ENCODE peak calls at places on chromosome 13, in four cellular contexts. One of them, this sample, is unnamed.

GRCh38 chr13:99565478-99566124 is 64.3 kb downstream of the TM9SF2 start:
- DNase-seq in left ventricle myocardium inferior: no peak
- DNase-seq in colonic mucosa: no peak
- DNase-seq in right lobe of liver: no peak
- DNase-seq in this sample: no peak

GRCh38 chr13:101706651-101707050 is 254.2 kb downstream of the ITGBL1 start:
- DNase-seq in left ventricle myocardium inferior: no peak
- DNase-seq in colonic mucosa: no peak
- DNase-seq in right lobe of liver: peak; percentile 61
- DNase-seq in this sample: peak; percentile 99

GRCh38 chr13:22270881-22271280 is 600.0 kb downstream of the FGF9 start:
- DNase-seq in left ventricle myocardium inferior: no peak
- DNase-seq in colonic mucosa: no peak
- DNase-seq in right lobe of liver: no peak
- DNase-seq in this sample: no peak

GRCh38 chr13:74768521-74769090 is 634.4 kb upstream of the KLF12 start:
- DNase-seq in left ventricle myocardium inferior: no peak
- DNase-seq in colonic mucosa: no peak
- DNase-seq in right lobe of liver: no peak
- DNase-seq in this sample: no peak

GRCh38 chr13:21463424-21463823 is 4.3 kb upstream of the ZDHHC20 start:
- DNase-seq in left ventricle myocardium inferior: no peak
- DNase-seq in colonic mucosa: no peak
- DNase-seq in right lobe of liver: no peak
- DNase-seq in this sample: no peak

GRCh38 chr13:75217949-75218348 is 264.0 kb downstream of the TBC1D4 start:
- DNase-seq in left ventricle myocardium inferior: no peak
- DNase-seq in colonic mucosa: no peak
- DNase-seq in right lobe of liver: no peak
- DNase-seq in this sample: peak; percentile 95

GRCh38 chr13:87311165-87311564 is 360.0 kb upstream of the SLITRK5 start:
- DNase-seq in left ventricle myocardium inferior: no peak
- DNase-seq in colonic mucosa: no peak
- DNase-seq in right lobe of liver: no peak
- DNase-seq in this sample: no peak

GRCh38 chr13:44052843-44053607 is 173.3 kb downstream of the LACC1 start:
- DNase-seq in left ventricle myocardium inferior: peak; percentile 24
- DNase-seq in colonic mucosa: no peak
- DNase-seq in right lobe of liver: no peak
- DNase-seq in this sample: peak; percentile 62

GRCh38 chr13:79710376-79710775 is 229.4 kb downstream of the NDFIP2 start:
- DNase-seq in left ventricle myocardium inferior: no peak
- DNase-seq in colonic mucosa: no peak
- DNase-seq in right lobe of liver: no peak
- DNase-seq in this sample: peak; percentile 86

GRCh38 chr13:41416276-41416675 is 41.1 kb upstream of the RGCC start:
- DNase-seq in left ventricle myocardium inferior: no peak
- DNase-seq in colonic mucosa: no peak
- DNase-seq in right lobe of liver: no peak
- DNase-seq in this sample: peak; percentile 52

GRCh38 chr13:99471231-99472202 is 29.8 kb upstream of the TM9SF2 start:
- DNase-seq in left ventricle myocardium inferior: no peak
- DNase-seq in colonic mucosa: no peak
- DNase-seq in right lobe of liver: no peak
- DNase-seq in this sample: peak; percentile 32

GRCh38 chr13:48316826-48317510 is 13.4 kb downstream of the RB1 start:
- DNase-seq in left ventricle myocardium inferior: no peak
- DNase-seq in colonic mucosa: no peak
- DNase-seq in right lobe of liver: no peak
- DNase-seq in this sample: no peak

GRCh38 chr13:95182570-95183285 is 118.5 kb downstream of the ABCC4 start:
- DNase-seq in left ventricle myocardium inferior: no peak
- DNase-seq in colonic mucosa: no peak
- DNase-seq in right lobe of liver: no peak
- DNase-seq in this sample: no peak

GRCh38 chr13:46288570-46289259 is 77.0 kb downstream of the LRRC63 start:
- DNase-seq in left ventricle myocardium inferior: no peak
- DNase-seq in colonic mucosa: no peak
- DNase-seq in right lobe of liver: no peak
- DNase-seq in this sample: peak; percentile 52

GRCh38 chr13:102870677-102871415 is 25.0 kb downstream of the ERCC5 start:
- DNase-seq in left ventricle myocardium inferior: peak; percentile 37
- DNase-seq in colonic mucosa: peak; percentile 50
- DNase-seq in right lobe of liver: peak; percentile 55
- DNase-seq in this sample: peak; percentile 58

GRCh38 chr13:20230913-20231838 is 943 bp downstream of the GJB6 start:
- DNase-seq in left ventricle myocardium inferior: no peak
- DNase-seq in colonic mucosa: no peak
- DNase-seq in right lobe of liver: no peak
- DNase-seq in this sample: no peak

GRCh38 chr13:74046461-74046860 is 87.7 kb downstream of the KLF12 start:
- DNase-seq in left ventricle myocardium inferior: no peak
- DNase-seq in colonic mucosa: no peak
- DNase-seq in right lobe of liver: no peak
- DNase-seq in this sample: no peak

GRCh38 chr13:102212729-102213128 is 189.1 kb downstream of the FGF14 start:
- DNase-seq in left ventricle myocardium inferior: no peak
- DNase-seq in colonic mucosa: no peak
- DNase-seq in right lobe of liver: no peak
- DNase-seq in this sample: no peak

GRCh38 chr13:37811441-37811840 is 58.1 kb downstream of the TRPC4 start:
- DNase-seq in left ventricle myocardium inferior: no peak
- DNase-seq in colonic mucosa: no peak
- DNase-seq in right lobe of liver: no peak
- DNase-seq in this sample: peak; percentile 54

GRCh38 chr13:62643007-62643483 is 1227.4 kb upstream of the PCDH20 start:
- DNase-seq in left ventricle myocardium inferior: no peak
- DNase-seq in colonic mucosa: no peak
- DNase-seq in right lobe of liver: no peak
- DNase-seq in this sample: no peak

GRCh38 chr13:90713436-90714133 is 633.9 kb upstream of the MIR17HG start:
- DNase-seq in left ventricle myocardium inferior: no peak
- DNase-seq in colonic mucosa: no peak
- DNase-seq in right lobe of liver: no peak
- DNase-seq in this sample: no peak

GRCh38 chr13:73060251-73061160 is 1.7 kb downstream of the KLF5 start:
- DNase-seq in left ventricle myocardium inferior: no peak
- DNase-seq in colonic mucosa: peak; percentile 44
- DNase-seq in right lobe of liver: no peak
- DNase-seq in this sample: peak; percentile 79

GRCh38 chr13:109154146-109154545 is 524.7 kb downstream of the MYO16 start:
- DNase-seq in left ventricle myocardium inferior: no peak
- DNase-seq in colonic mucosa: no peak
- DNase-seq in right lobe of liver: no peak
- DNase-seq in this sample: no peak

GRCh38 chr13:48412881-48413351 is at the start of gene LPAR6:
- DNase-seq in left ventricle myocardium inferior: no peak
- DNase-seq in colonic mucosa: peak; percentile 42
- DNase-seq in right lobe of liver: no peak
- DNase-seq in this sample: peak; percentile 53

GRCh38 chr13:29746167-29746677 is 104.2 kb downstream of the UBL3 start:
- DNase-seq in left ventricle myocardium inferior: no peak
- DNase-seq in colonic mucosa: no peak
- DNase-seq in right lobe of liver: no peak
- DNase-seq in this sample: peak; percentile 25

GRCh38 chr13:48412100-48412556 is 785 bp downstream of the LPAR6 start:
- DNase-seq in left ventricle myocardium inferior: no peak
- DNase-seq in colonic mucosa: no peak
- DNase-seq in right lobe of liver: no peak
- DNase-seq in this sample: no peak

GRCh38 chr13:41365636-41366035 is 54.6 kb downstream of the NAA16 start:
- DNase-seq in left ventricle myocardium inferior: no peak
- DNase-seq in colonic mucosa: no peak
- DNase-seq in right lobe of liver: no peak
- DNase-seq in this sample: peak; percentile 19

GRCh38 chr13:40113644-40114304 is 458.3 kb downstream of the COG6 start:
- DNase-seq in left ventricle myocardium inferior: no peak
- DNase-seq in colonic mucosa: no peak
- DNase-seq in right lobe of liver: no peak
- DNase-seq in this sample: peak; percentile 40

GRCh38 chr13:74794147-74794546 is 659.9 kb upstream of the KLF12 start:
- DNase-seq in left ventricle myocardium inferior: no peak
- DNase-seq in colonic mucosa: no peak
- DNase-seq in right lobe of liver: no peak
- DNase-seq in this sample: no peak

GRCh38 chr13:40408602-40409001 is 257.8 kb downstream of the FOXO1 start:
- DNase-seq in left ventricle myocardium inferior: no peak
- DNase-seq in colonic mucosa: no peak
- DNase-seq in right lobe of liver: no peak
- DNase-seq in this sample: peak; percentile 8

GRCh38 chr13:47166341-47166740 is 269.5 kb upstream of the HTR2A start:
- DNase-seq in left ventricle myocardium inferior: no peak
- DNase-seq in colonic mucosa: no peak
- DNase-seq in right lobe of liver: no peak
- DNase-seq in this sample: no peak

GRCh38 chr13:99214232-99214631 is 13.6 kb downstream of the UBAC2 start:
- DNase-seq in left ventricle myocardium inferior: no peak
- DNase-seq in colonic mucosa: no peak
- DNase-seq in right lobe of liver: no peak
- DNase-seq in this sample: no peak

GRCh38 chr13:48006396-48006795 is 5.3 kb upstream of the SUCLA2 start:
- DNase-seq in left ventricle myocardium inferior: no peak
- DNase-seq in colonic mucosa: no peak
- DNase-seq in right lobe of liver: no peak
- DNase-seq in this sample: peak; percentile 28

GRCh38 chr13:26497991-26498423 is 59.5 kb upstream of the WASF3 start:
- DNase-seq in left ventricle myocardium inferior: no peak
- DNase-seq in colonic mucosa: no peak
- DNase-seq in right lobe of liver: no peak
- DNase-seq in this sample: peak; percentile 96

GRCh38 chr13:106100261-106100919 is 435.1 kb downstream of the EFNB2 start:
- DNase-seq in left ventricle myocardium inferior: no peak
- DNase-seq in colonic mucosa: peak; percentile 91
- DNase-seq in right lobe of liver: no peak
- DNase-seq in this sample: no peak

GRCh38 chr13:74090397-74090796 is 43.8 kb downstream of the KLF12 start:
- DNase-seq in left ventricle myocardium inferior: no peak
- DNase-seq in colonic mucosa: no peak
- DNase-seq in right lobe of liver: no peak
- DNase-seq in this sample: no peak

GRCh38 chr13:30997697-30998547 is 65.5 kb downstream of the TEX26 start:
- DNase-seq in left ventricle myocardium inferior: peak; percentile 47
- DNase-seq in colonic mucosa: no peak
- DNase-seq in right lobe of liver: no peak
- DNase-seq in this sample: no peak

GRCh38 chr13:100235311-100235901 is 146.5 kb downstream of the PCCA start:
- DNase-seq in left ventricle myocardium inferior: no peak
- DNase-seq in colonic mucosa: peak; percentile 55
- DNase-seq in right lobe of liver: no peak
- DNase-seq in this sample: peak; percentile 65

GRCh38 chr13:26377038-26377437 is 123.1 kb downstream of the CDK8 start:
- DNase-seq in left ventricle myocardium inferior: no peak
- DNase-seq in colonic mucosa: no peak
- DNase-seq in right lobe of liver: no peak
- DNase-seq in this sample: peak; percentile 34

GRCh38 chr13:110305949-110306339 is 1.0 kb downstream of the COL4A1 start:
- DNase-seq in left ventricle myocardium inferior: no peak
- DNase-seq in colonic mucosa: no peak
- DNase-seq in right lobe of liver: no peak
- DNase-seq in this sample: peak; percentile 40
- H3K4me3 ChIP-seq in left ventricle myocardium inferior: peak overlapping the region; percentile 83
- H3K4me3 ChIP-seq in colonic mucosa: peak overlapping the region; percentile 48
- H3K4me3 ChIP-seq in right lobe of liver: peak overlapping the region; percentile 51
- H3K4me3 ChIP-seq in this sample: peak overlapping the region; percentile 83

GRCh38 chr13:113243847-113244246 is 34.4 kb downstream of the CUL4A start:
- DNase-seq in left ventricle myocardium inferior: no peak
- DNase-seq in colonic mucosa: no peak
- DNase-seq in right lobe of liver: no peak
- DNase-seq in this sample: no peak

DNA sequence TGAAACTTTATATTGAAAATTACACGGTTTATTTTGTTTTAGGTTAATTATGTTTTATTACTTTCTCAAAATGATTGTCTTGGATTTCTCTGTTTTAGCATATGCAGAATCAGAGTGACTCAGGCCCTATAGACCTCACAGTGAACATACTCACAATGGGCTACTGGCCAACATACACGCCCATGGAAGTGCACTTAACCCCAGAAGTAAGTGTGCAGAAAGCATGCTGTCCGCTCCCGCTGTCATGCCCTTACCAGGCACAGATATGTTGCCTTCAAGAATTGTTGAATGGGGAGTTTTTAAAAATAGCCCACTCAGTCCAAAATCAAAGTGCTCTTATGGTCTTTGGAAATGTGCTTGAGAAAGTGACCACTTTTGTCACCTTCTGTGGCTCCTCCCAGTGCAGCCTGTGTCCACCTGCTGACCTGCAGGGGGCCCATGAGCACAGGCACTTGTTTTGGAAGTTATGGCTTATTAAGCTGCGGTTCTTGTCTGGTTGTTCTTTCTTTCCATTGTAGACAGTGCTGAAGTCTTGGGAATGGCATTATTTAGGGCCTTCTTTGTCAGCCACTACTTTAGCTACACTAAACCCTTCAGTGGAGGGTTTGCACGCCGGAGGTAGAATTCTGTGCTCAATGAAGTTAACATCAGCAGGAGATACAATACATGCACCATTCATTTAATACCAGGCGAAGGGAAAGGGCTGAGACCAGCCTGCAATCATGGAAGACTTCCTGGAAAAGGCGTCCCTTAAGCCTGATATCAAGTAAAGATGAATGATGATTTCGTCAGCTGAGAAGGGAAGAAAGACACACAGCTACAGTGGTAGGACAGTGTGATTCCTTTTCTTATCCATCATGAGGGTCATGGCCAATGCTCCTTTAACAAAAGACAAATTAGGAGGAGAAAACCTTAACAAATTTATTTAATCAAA is 36.7 kb downstream of the CUL4A start:
- DNase-seq in left ventricle myocardium inferior: no peak
- DNase-seq in colonic mucosa: no peak
- DNase-seq in right lobe of liver: no peak
- DNase-seq in this sample: peak; percentile 3
- TF ChIP-seq CTCF in left ventricle myocardium inferior: peak; percentile 32
- TF ChIP-seq CTCF in colonic mucosa: no peak
- TF ChIP-seq CTCF in right lobe of liver: peak; percentile 26
- TF ChIP-seq CTCF in this sample: peak; percentile 38

GRCh38 chr13:34156841-34157365 is 339.0 kb downstream of the RFC3 start:
- DNase-seq in left ventricle myocardium inferior: peak; percentile 22
- DNase-seq in colonic mucosa: peak; percentile 81
- DNase-seq in right lobe of liver: no peak
- DNase-seq in this sample: peak; percentile 91
- H3K4me3 ChIP-seq in left ventricle myocardium inferior: no peak overlapping the region
- H3K4me3 ChIP-seq in colonic mucosa: no peak overlapping the region
- H3K4me3 ChIP-seq in right lobe of liver: no peak overlapping the region
- H3K4me3 ChIP-seq in this sample: no peak overlapping the region

GRCh38 chr13:51342706-51343105 is 3.2 kb downstream of the SERPINE3 start:
- DNase-seq in left ventricle myocardium inferior: no peak
- DNase-seq in colonic mucosa: no peak
- DNase-seq in right lobe of liver: no peak
- DNase-seq in this sample: peak; percentile 76
- TF ChIP-seq CTCF in left ventricle myocardium inferior: no peak
- TF ChIP-seq CTCF in colonic mucosa: no peak
- TF ChIP-seq CTCF in right lobe of liver: no peak
- TF ChIP-seq CTCF in this sample: no peak